ENCODE peak calls at places on chromosomes 2 and 18, in seven cellular contexts. U is HFFc6; F is naive thymus-derived CD8-positive, alpha-beta T cell; T is HEK293T; L is cardiac muscle cell; X is NCI-H1092; Z is LNCaP clone FGC. M is an unnamed sample.

GRCh38 chr2:194253528-194254259 is 1403.3 kb upstream of the SLC39A10 start:
- DNase-seq in U (no peak), X (no peak), L (no peak), T (no peak), F (no peak), Z (no peak), M (no peak)

GRCh38 chr2:147294825-147295392 is 549.9 kb upstream of the ACVR2A start:
- DNase-seq in X (no peak), T (no peak), Z (no peak), U (no peak), F (no peak), L (no peak), M (no peak)

GRCh38 chr2:205161156-205161555 is 521.1 kb upstream of the NRP2 start:
- DNase-seq in F (no peak), X (no peak), T (no peak), L (no peak), Z (peak), U (peak), M (no peak)

GRCh38 chr2:8437228-8437948 is 244.5 kb upstream of the ID2 start:
- DNase-seq in U (no peak), X (no peak), F (no peak), L (no peak), T (no peak), Z (no peak), M (no peak)

GRCh38 chr2:178404380-178404767 is 46.6 kb downstream of the PRKRA start:
- DNase-seq in F (no peak), X (no peak), Z (no peak), L (peak), T (no peak), U (peak), M (no peak)

GRCh38 chr2:126902859-126903258 is 4.2 kb downstream of the TEX51 start:
- DNase-seq in U (no peak), F (no peak), L (no peak), Z (no peak), T (no peak), X (no peak), M (no peak)

GRCh38 chr2:207054521-207054920 is 111.2 kb downstream of the KLF7 start:
- DNase-seq in X (no peak), T (no peak), Z (no peak), F (no peak), U (no peak), L (no peak), M (no peak)

GRCh38 chr18:55768255-55768654 is 180.3 kb upstream of the TCF4 start:
- DNase-seq in U (no peak), Z (no peak), L (no peak), F (no peak), T (no peak), X (no peak), M (no peak)

M was measured in T follicular helper cell.